ENCODE peak calls at places on chromosome 20, in four cellular contexts. One of them, this sample, is unnamed.

GRCh38 chr20:23782366-23782983 is 31.7 kb upstream of the CST1 start:
- DNase-seq in IMR-90: peak; percentile 2
- DNase-seq in lower leg skin: no peak
- DNase-seq in prostate gland: no peak
- DNase-seq in this sample: peak; percentile 54

GRCh38 chr20:51624157-51624731 is 81.7 kb upstream of the NFATC2 start:
- DNase-seq in IMR-90: peak; percentile 57
- DNase-seq in lower leg skin: peak; percentile 37
- DNase-seq in prostate gland: peak; percentile 30
- DNase-seq in this sample: peak; percentile 79

GRCh38 chr20:25464501-25465204 is 57.2 kb downstream of the GINS1 start:
- DNase-seq in IMR-90: no peak
- DNase-seq in lower leg skin: no peak
- DNase-seq in prostate gland: no peak
- DNase-seq in this sample: no peak

GRCh38 chr20:31698803-31699718 is 23.6 kb downstream of the BCL2L1 start:
- DNase-seq in IMR-90: peak; percentile 98
- DNase-seq in lower leg skin: peak; percentile 88
- DNase-seq in prostate gland: peak; percentile 73
- DNase-seq in this sample: peak; percentile 29

GRCh38 chr20:25178563-25179438 is 16.7 kb upstream of the ENTPD6 start:
- DNase-seq in IMR-90: peak; percentile 91
- DNase-seq in lower leg skin: peak; percentile 38
- DNase-seq in prostate gland: no peak
- DNase-seq in this sample: peak; percentile 56

GRCh38 chr20:58930496-58930895 is 50.6 kb upstream of the NELFCD start:
- DNase-seq in IMR-90: no peak
- DNase-seq in lower leg skin: no peak
- DNase-seq in prostate gland: no peak
- DNase-seq in this sample: no peak

GRCh38 chr20:39547546-39548410 is 585.6 kb downstream of the DHX35 start:
- DNase-seq in IMR-90: no peak
- DNase-seq in lower leg skin: no peak
- DNase-seq in prostate gland: no peak
- DNase-seq in this sample: no peak

GRCh38 chr20:24166412-24166811 is 177.8 kb upstream of the GGTLC1 start:
- DNase-seq in IMR-90: no peak
- DNase-seq in lower leg skin: no peak
- DNase-seq in prostate gland: no peak
- DNase-seq in this sample: no peak

GRCh38 chr20:11173936-11174335 is 500.1 kb upstream of the JAG1 start:
- DNase-seq in IMR-90: no peak
- DNase-seq in lower leg skin: no peak
- DNase-seq in prostate gland: no peak
- DNase-seq in this sample: no peak

GRCh38 chr20:45592574-45593189 is 13.6 kb upstream of the WFDC8 start:
- DNase-seq in IMR-90: peak; percentile 21
- DNase-seq in lower leg skin: no peak
- DNase-seq in prostate gland: no peak
- DNase-seq in this sample: peak; percentile 85

GRCh38 chr20:52482049-52482448 is 290.5 kb upstream of the ZFP64 start:
- DNase-seq in IMR-90: no peak
- DNase-seq in lower leg skin: no peak
- DNase-seq in prostate gland: no peak
- DNase-seq in this sample: no peak

GRCh38 chr20:59829415-59830106 is 103.9 kb downstream of the SYCP2 start:
- DNase-seq in IMR-90: no peak
- DNase-seq in lower leg skin: peak; percentile 13
- DNase-seq in prostate gland: no peak
- DNase-seq in this sample: no peak

GRCh38 chr20:31633339-31633914 is 4.3 kb upstream of the COX4I2 start:
- DNase-seq in IMR-90: peak; percentile 76
- DNase-seq in lower leg skin: no peak
- DNase-seq in prostate gland: no peak
- DNase-seq in this sample: no peak

GRCh38 chr20:43537921-43538854 is 20.6 kb upstream of the SGK2 start:
- DNase-seq in IMR-90: peak; percentile 60
- DNase-seq in lower leg skin: peak; percentile 41
- DNase-seq in prostate gland: peak; percentile 38
- DNase-seq in this sample: peak; percentile 55

GRCh38 chr20:9255171-9255570 is 186.3 kb downstream of the PLCB4 start:
- DNase-seq in IMR-90: no peak
- DNase-seq in lower leg skin: no peak
- DNase-seq in prostate gland: no peak
- DNase-seq in this sample: no peak

GRCh38 chr20:50385733-50386640 is 124.2 kb upstream of the PTPN1 start:
- DNase-seq in IMR-90: peak; percentile 27
- DNase-seq in lower leg skin: no peak
- DNase-seq in prostate gland: no peak
- DNase-seq in this sample: no peak

GRCh38 chr20:21832442-21833152 is 127.1 kb downstream of the PAX1 start:
- DNase-seq in IMR-90: no peak
- DNase-seq in lower leg skin: no peak
- DNase-seq in prostate gland: no peak
- DNase-seq in this sample: no peak

GRCh38 chr20:59672576-59672975 is 68.2 kb downstream of the PHACTR3 start:
- DNase-seq in IMR-90: no peak
- DNase-seq in lower leg skin: no peak
- DNase-seq in prostate gland: no peak
- DNase-seq in this sample: no peak

GRCh38 chr20:44235702-44236101 is 11.4 kb upstream of the GDAP1L1 start:
- DNase-seq in IMR-90: no peak
- DNase-seq in lower leg skin: no peak
- DNase-seq in prostate gland: no peak
- DNase-seq in this sample: no peak

GRCh38 chr20:24977336-24977735 is 15.2 kb downstream of the APMAP start:
- DNase-seq in IMR-90: no peak
- DNase-seq in lower leg skin: no peak
- DNase-seq in prostate gland: no peak
- DNase-seq in this sample: no peak

GRCh38 chr20:461254-462198 is 807 bp downstream of the TBC1D20 start:
- DNase-seq in IMR-90: peak; percentile 42
- DNase-seq in lower leg skin: peak; percentile 22
- DNase-seq in prostate gland: peak; percentile 37
- DNase-seq in this sample: peak; percentile 76

GRCh38 chr20:44089987-44090674 is 96.9 kb downstream of the JPH2 start:
- DNase-seq in IMR-90: peak; percentile 69
- DNase-seq in lower leg skin: no peak
- DNase-seq in prostate gland: no peak
- DNase-seq in this sample: peak; percentile 66

GRCh38 chr20:19210426-19211155 is 1.9 kb upstream of the SLC24A3 start:
- DNase-seq in IMR-90: no peak
- DNase-seq in lower leg skin: no peak
- DNase-seq in prostate gland: no peak
- DNase-seq in this sample: no peak

GRCh38 chr20:58890454-58891075 is 38.0 kb downstream of the GNAS start:
- DNase-seq in IMR-90: peak; percentile 77
- DNase-seq in lower leg skin: peak; percentile 69
- DNase-seq in prostate gland: peak; percentile 58
- DNase-seq in this sample: peak; percentile 93

GRCh38 chr20:2332711-2333110 is 36.9 kb downstream of the TGM3 start:
- DNase-seq in IMR-90: no peak
- DNase-seq in lower leg skin: no peak
- DNase-seq in prostate gland: no peak
- DNase-seq in this sample: no peak

GRCh38 chr20:8997720-8998119 is 71.2 kb upstream of the PLCB4 start:
- DNase-seq in IMR-90: no peak
- DNase-seq in lower leg skin: no peak
- DNase-seq in prostate gland: no peak
- DNase-seq in this sample: no peak

GRCh38 chr20:58246346-58246745 is 17.9 kb upstream of the ANKRD60 start:
- DNase-seq in IMR-90: no peak
- DNase-seq in lower leg skin: no peak
- DNase-seq in prostate gland: no peak
- DNase-seq in this sample: peak; percentile 44

GRCh38 chr20:63552481-63553249 is 1.3 kb upstream of the FNDC11 start:
- DNase-seq in IMR-90: no peak
- DNase-seq in lower leg skin: no peak
- DNase-seq in prostate gland: no peak
- DNase-seq in this sample: peak; percentile 86

GRCh38 chr20:59365611-59366284 is 65.3 kb downstream of the EDN3 start:
- DNase-seq in IMR-90: no peak
- DNase-seq in lower leg skin: no peak
- DNase-seq in prostate gland: no peak
- DNase-seq in this sample: no peak

GRCh38 chr20:3710703-3711417 is 1.5 kb downstream of the SIGLEC1 start:
- DNase-seq in IMR-90: peak; percentile 28
- DNase-seq in lower leg skin: peak; percentile 50
- DNase-seq in prostate gland: peak; percentile 44
- DNase-seq in this sample: peak; percentile 75

GRCh38 chr20:3339571-3339970 is 67.9 kb downstream of the DNAAF9 start:
- DNase-seq in IMR-90: no peak
- DNase-seq in lower leg skin: no peak
- DNase-seq in prostate gland: no peak
- DNase-seq in this sample: no peak

GRCh38 chr20:4227085-4227821 is 211.9 kb upstream of the RNF24 start:
- DNase-seq in IMR-90: peak; percentile 73
- DNase-seq in lower leg skin: no peak
- DNase-seq in prostate gland: no peak
- DNase-seq in this sample: peak; percentile 63

GRCh38 chr20:24781061-24781980 is 167.7 kb upstream of the CST7 start:
- DNase-seq in IMR-90: peak; percentile 36
- DNase-seq in lower leg skin: no peak
- DNase-seq in prostate gland: no peak
- DNase-seq in this sample: peak; percentile 35

GRCh38 chr20:35699127-35699913 is at the start of the genes NFS1 and ROMO1:
- DNase-seq in IMR-90: peak; percentile 76
- DNase-seq in lower leg skin: peak; percentile 76
- DNase-seq in prostate gland: peak; percentile 77
- DNase-seq in this sample: peak; percentile 95
- TF ChIP-seq POLR2A in IMR-90: peak; percentile 78
- TF ChIP-seq POLR2A in lower leg skin: no peak
- TF ChIP-seq POLR2A in prostate gland: no peak
- TF ChIP-seq POLR2A in this sample: peak; percentile 81

GRCh38 chr20:34954905-34955231 is 738 bp downstream of the GSS start:
- DNase-seq in IMR-90: peak; percentile 42
- DNase-seq in lower leg skin: no peak
- DNase-seq in prostate gland: no peak
- DNase-seq in this sample: no peak

GRCh38 chr20:34953960-34954359 is 1.6 kb downstream of the GSS start:
- DNase-seq in IMR-90: no peak
- DNase-seq in lower leg skin: no peak
- DNase-seq in prostate gland: no peak
- DNase-seq in this sample: no peak

GRCh38 chr20:34956751-34957472 is 1.2 kb downstream of the MYH7B start:
- DNase-seq in IMR-90: no peak
- DNase-seq in lower leg skin: no peak
- DNase-seq in prostate gland: no peak
- DNase-seq in this sample: no peak

GRCh38 chr20:34956041-34956458 is 382 bp downstream of the MYH7B start:
- DNase-seq in IMR-90: no peak
- DNase-seq in lower leg skin: no peak
- DNase-seq in prostate gland: no peak
- DNase-seq in this sample: no peak

GRCh38 chr20:34955232-34956040 is at the start of the genes GSS and MYH7B:
- DNase-seq in IMR-90: peak; percentile 93
- DNase-seq in lower leg skin: peak; percentile 95
- DNase-seq in prostate gland: peak; percentile 96
- DNase-seq in this sample: peak; percentile 99
- TF ChIP-seq POLR2A in IMR-90: peak; percentile 91
- TF ChIP-seq POLR2A in lower leg skin: no peak
- TF ChIP-seq POLR2A in prostate gland: peak; percentile 79
- TF ChIP-seq POLR2A in this sample: peak; percentile 90

GRCh38 chr20:47318027-47318595 is 38.4 kb downstream of the ZMYND8 start:
- DNase-seq in IMR-90: peak; percentile 65
- DNase-seq in lower leg skin: no peak
- DNase-seq in prostate gland: no peak
- DNase-seq in this sample: peak; percentile 77

GRCh38 chr20:47318596-47319516 is 37.6 kb downstream of the ZMYND8 start:
- DNase-seq in IMR-90: peak; percentile 69
- DNase-seq in lower leg skin: peak; percentile 82
- DNase-seq in prostate gland: peak; percentile 77
- DNase-seq in this sample: peak; percentile 78

GRCh38 chr20:47316776-47317126 is 39.7 kb downstream of the ZMYND8 start:
- DNase-seq in IMR-90: no peak
- DNase-seq in lower leg skin: no peak
- DNase-seq in prostate gland: no peak
- DNase-seq in this sample: no peak

GRCh38 chr20:47315339-47315662 is 41.2 kb downstream of the ZMYND8 start:
- DNase-seq in IMR-90: peak; percentile 38
- DNase-seq in lower leg skin: no peak
- DNase-seq in prostate gland: no peak
- DNase-seq in this sample: no peak

DNA sequence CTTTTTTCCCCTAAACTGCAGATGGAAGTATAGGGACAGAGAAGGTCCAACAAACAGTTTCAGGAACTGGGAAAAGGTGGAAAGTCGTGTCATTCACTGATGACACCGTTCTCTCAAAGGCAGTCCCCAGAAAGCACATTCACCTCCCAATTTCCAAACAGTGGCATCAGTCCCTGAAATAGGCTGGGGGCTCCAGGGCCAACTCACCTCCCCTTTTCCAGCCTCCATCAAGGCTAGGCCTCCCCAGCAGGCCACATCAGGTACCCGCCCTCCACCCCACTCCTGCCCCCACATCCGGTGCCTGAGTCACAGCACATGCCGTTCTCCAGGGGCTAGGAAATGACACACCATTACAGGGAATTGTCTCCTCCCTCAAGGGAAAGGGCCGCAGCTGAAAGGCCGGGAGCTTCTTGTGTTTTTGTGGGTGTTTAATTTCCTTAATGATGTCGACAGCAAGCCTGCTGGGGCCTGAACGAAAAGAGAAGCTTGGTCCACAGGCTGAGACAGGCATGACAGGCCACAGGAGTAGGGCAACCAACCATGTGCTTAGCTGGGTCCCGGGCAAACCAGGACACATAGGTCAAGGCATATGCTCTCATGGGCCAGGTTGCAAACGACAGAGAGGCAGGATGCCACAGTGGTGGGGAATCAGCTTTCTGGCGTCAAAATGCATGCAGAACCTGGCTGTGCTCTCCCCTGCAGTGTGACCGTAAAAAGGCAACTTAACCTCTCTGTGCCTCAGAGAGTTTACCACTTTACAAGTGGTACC is 39.2 kb downstream of the ZMYND8 start:
- DNase-seq in IMR-90: peak; percentile 98
- DNase-seq in lower leg skin: peak; percentile 91
- DNase-seq in prostate gland: peak; percentile 86
- DNase-seq in this sample: peak; percentile 97
- TF ChIP-seq POLR2A in IMR-90: peak; percentile 78
- TF ChIP-seq POLR2A in lower leg skin: no peak
- TF ChIP-seq POLR2A in prostate gland: no peak
- TF ChIP-seq POLR2A in this sample: peak; percentile 16

GRCh38 chr20:62388839-62389600 is 2.1 kb downstream of the RPS21 start:
- DNase-seq in IMR-90: no peak
- DNase-seq in lower leg skin: no peak
- DNase-seq in prostate gland: no peak
- DNase-seq in this sample: no peak

GRCh38 chr20:62391165-62392076 is 4.5 kb downstream of the RPS21 start:
- DNase-seq in IMR-90: no peak
- DNase-seq in lower leg skin: no peak
- DNase-seq in prostate gland: no peak
- DNase-seq in this sample: no peak

GRCh38 chr20:62387993-62388635 is 1.2 kb downstream of the RPS21 start:
- DNase-seq in IMR-90: no peak
- DNase-seq in lower leg skin: no peak
- DNase-seq in prostate gland: no peak
- DNase-seq in this sample: no peak

GRCh38 chr20:62390306-62391164 is 3.6 kb downstream of the RPS21 start:
- DNase-seq in IMR-90: no peak
- DNase-seq in lower leg skin: no peak
- DNase-seq in prostate gland: no peak
- DNase-seq in this sample: no peak

GRCh38 chr20:62389601-62390087 is 2.7 kb downstream of the RPS21 start:
- DNase-seq in IMR-90: no peak
- DNase-seq in lower leg skin: no peak
- DNase-seq in prostate gland: no peak
- DNase-seq in this sample: no peak
- TF ChIP-seq POLR2A in IMR-90: no peak
- TF ChIP-seq POLR2A in lower leg skin: no peak
- TF ChIP-seq POLR2A in prostate gland: no peak
- TF ChIP-seq POLR2A in this sample: no peak